ENCODE peak calls at places on chromosomes 12 and 14, in eight cellular contexts. V is breast epithelium, Y is mesenchymal stem cell, R is ovary, C is endodermal cell, W is tibial nerve, J is upper lobe of right lung, Z is AG04450. L is an unnamed sample.
A peak's percentile ranks its signal among the peaks of the same experiment; 100 is the strongest.

GRCh38 chr14:95328876-95329503 is 9.3 kb upstream of the CLMN start:
- DNase-seq in V (no peak), Y (no peak), R (no peak), C (no peak), W (no peak), J (no peak), Z (no peak), L (no peak)

GRCh38 chr12:52036587-52037171 is 14.6 kb upstream of the NR4A1 start:
- DNase-seq in V (peak; percentile 82), Y (peak; percentile 88), R (peak; percentile 96), C (peak; percentile 91), W (peak; percentile 82), J (peak; percentile 94), Z (no peak), L (peak; percentile 90)

GRCh38 chr14:70988452-70988851 is 81.2 kb downstream of the PCNX1 start:
- DNase-seq in V (no peak), Y (no peak), R (no peak), C (peak; percentile 45), W (no peak), J (no peak), Z (no peak), L (peak; percentile 22)

GRCh38 chr14:53226553-53226952 is 73.4 kb upstream of the DDHD1 start:
- DNase-seq in V (no peak), Y (no peak), R (no peak), C (no peak), W (no peak), J (no peak), Z (no peak), L (no peak)

GRCh38 chr14:57209561-57209960 is 59.1 kb downstream of the EXOC5 start:
- DNase-seq in V (no peak), Y (peak; percentile 54), R (no peak), C (no peak), W (no peak), J (no peak), Z (peak; percentile 29), L (no peak)

GRCh38 chr12:105172037-105172436 is 63.9 kb downstream of the APPL2 start:
- DNase-seq in V (no peak), Y (no peak), R (no peak), C (no peak), W (no peak), J (no peak), Z (no peak), L (no peak)

GRCh38 chr12:75759842-75760260 is 248.4 kb upstream of the KRR1 start:
- DNase-seq in V (no peak), Y (peak; percentile 59), R (no peak), C (no peak), W (no peak), J (no peak), Z (peak; percentile 43), L (no peak)

GRCh38 chr12:57693659-57694458 is at the start of gene OS9:
- DNase-seq in V (peak; percentile 99), Y (peak; percentile 100), R (peak; percentile 92), C (peak; percentile 100), W (peak; percentile 98), J (peak; percentile 94), Z (peak; percentile 99), L (peak; percentile 93)

GRCh38 chr14:76926521-76927251 is 100.5 kb downstream of the LRRC74A start:
- DNase-seq in V (no peak), Y (peak; percentile 74), R (peak; percentile 79), C (peak; percentile 65), W (peak; percentile 63), J (no peak), Z (no peak), L (peak; percentile 83)

DNA sequence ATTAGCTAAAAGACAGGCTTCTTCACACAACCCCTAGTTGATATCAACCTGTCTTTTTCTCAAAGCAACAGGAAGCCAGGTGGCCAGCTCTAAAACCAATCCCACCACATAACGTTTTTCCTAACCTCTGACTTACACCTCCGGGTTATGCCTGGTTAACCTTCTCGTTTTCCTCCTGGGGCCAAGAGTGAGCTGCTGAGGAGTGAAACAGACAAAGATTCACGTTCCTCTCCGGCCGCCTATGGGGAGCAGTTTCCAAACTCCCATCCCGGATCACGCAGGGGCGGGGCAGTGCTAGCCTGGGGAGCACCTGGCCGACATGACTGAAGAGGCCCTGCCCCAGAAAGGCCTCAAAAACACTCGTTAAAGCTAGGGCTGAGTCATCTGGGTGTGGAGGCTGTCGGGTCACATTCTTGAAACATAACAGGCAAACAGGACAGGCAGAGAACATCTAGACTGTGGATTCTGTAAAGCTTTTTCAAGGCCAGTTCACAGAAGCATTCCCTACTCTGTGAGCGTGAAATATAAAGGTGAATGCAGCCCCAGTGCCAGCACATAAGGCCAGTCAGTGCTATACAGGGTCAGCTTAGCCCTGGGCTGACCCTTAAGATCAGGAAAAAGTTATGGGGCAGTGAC is 25.9 kb upstream of the LGALS3 start:
- DNase-seq in V (peak; percentile 96), Y (peak; percentile 91), R (peak; percentile 85), C (peak; percentile 93), W (peak; percentile 83), J (peak; percentile 92), Z (peak; percentile 72), L (peak; percentile 73)
- H3K4me3 ChIP-seq in V (no peak overlapping the region), Y (peak overlapping the region; percentile 71), R (no peak overlapping the region), C (no peak overlapping the region), W (no peak overlapping the region), J (peak overlapping the region; percentile 28), Z (peak overlapping the region; percentile 22), L (peak overlapping the region; percentile 3)

DNA sequence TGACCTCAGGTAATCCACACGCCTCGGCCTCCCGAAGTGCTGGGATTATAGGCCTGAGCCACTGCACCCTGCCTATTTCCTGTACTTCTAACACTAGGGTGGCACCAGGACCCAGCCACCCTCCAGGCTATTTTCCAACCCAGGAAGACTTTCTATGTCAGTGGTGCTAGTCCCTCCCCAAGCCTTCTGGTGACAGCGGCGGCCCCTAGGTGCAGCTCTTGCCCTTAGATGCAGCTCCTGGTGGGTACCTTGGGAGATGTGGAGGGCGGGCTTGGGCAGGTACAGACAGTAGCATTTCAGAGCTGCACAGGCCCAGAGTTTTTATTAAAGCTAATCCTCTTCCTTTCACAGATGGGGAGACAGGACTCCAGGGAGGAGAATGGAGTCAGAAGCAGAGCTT is 62.8 kb downstream of the SRRM4 start:
- DNase-seq in V (no peak), Y (no peak), R (no peak), C (no peak), W (no peak), J (no peak), Z (no peak), L (no peak)
- H3K9me3 ChIP-seq in V (no peaks in the 10 kb centered on the region), Y (no peaks in the 10 kb centered on the region), R (no peaks in the 10 kb centered on the region), C (no peaks in the 10 kb centered on the region), W (no peaks in the 10 kb centered on the region), J (no peaks in the 10 kb centered on the region), Z (peaks cover 17% of the 10 kb centered on the region), L (no peaks in the 10 kb centered on the region)

GRCh38 chr12:54010053-54010971 is 1.5 kb downstream of the HOXC8 start:
- DNase-seq in V (no peak), Y (peak; percentile 33), R (no peak), C (no peak), W (no peak), J (no peak), Z (no peak), L (no peak)
- H3K4me3 ChIP-seq in V (peak overlapping the region; percentile 53), Y (peak overlapping the region; percentile 85), R (no peak overlapping the region), C (no peak overlapping the region), W (peak overlapping the region; percentile 46), J (no peak overlapping the region), Z (no peak overlapping the region), L (no peak overlapping the region)

GRCh38 chr14:87397499-87397898 is 595.5 kb downstream of the GALC start:
- DNase-seq in V (no peak), Y (no peak), R (no peak), C (no peak), W (no peak), J (no peak), Z (no peak), L (no peak)
- H3K9me3 ChIP-seq in V (no peaks in the 10 kb centered on the region), Y (no peaks in the 10 kb centered on the region), R (no peaks in the 10 kb centered on the region), C (no peaks in the 10 kb centered on the region), W (no peaks in the 10 kb centered on the region), J (no peaks in the 10 kb centered on the region), Z (no peaks in the 10 kb centered on the region), L (no peaks in the 10 kb centered on the region)

DNA sequence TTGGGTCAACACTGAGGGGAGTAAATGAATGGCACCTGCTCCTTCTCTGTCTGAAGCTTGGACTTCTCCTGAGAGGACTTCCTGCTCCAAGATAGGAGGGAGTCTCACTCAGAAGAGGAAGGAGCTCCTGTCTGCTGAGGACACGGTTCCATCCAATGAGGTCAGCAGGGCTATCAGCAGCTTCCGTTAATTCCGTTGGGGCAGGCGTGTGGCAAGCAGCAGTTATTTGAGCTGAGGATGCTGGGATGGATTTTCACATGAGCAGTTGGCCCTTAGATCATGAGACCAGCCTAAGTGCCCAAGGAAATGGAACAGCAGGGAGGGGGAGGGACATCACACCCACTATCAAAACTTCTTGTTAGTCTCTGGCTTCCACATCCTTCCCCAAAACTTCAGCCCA is 159.0 kb upstream of the PZP start:
- DNase-seq in V (no peak), Y (no peak), R (no peak), C (peak; percentile 43), W (no peak), J (no peak), Z (no peak), L (no peak)
- H3K4me3 ChIP-seq in V (no peak overlapping the region), Y (no peak overlapping the region), R (no peak overlapping the region), C (no peak overlapping the region), W (no peak overlapping the region), J (no peak overlapping the region), Z (no peak overlapping the region), L (no peak overlapping the region)

GRCh38 chr14:84323450-84323849 is 1206.5 kb upstream of the FLRT2 start:
- DNase-seq in V (no peak), Y (no peak), R (no peak), C (no peak), W (no peak), J (no peak), Z (no peak), L (no peak)
- H3K9me3 ChIP-seq in V (no peaks in the 10 kb centered on the region), Y (peaks cover 14% of the 10 kb centered on the region), R (no peaks in the 10 kb centered on the region), C (no peaks in the 10 kb centered on the region), W (no peaks in the 10 kb centered on the region), J (no peaks in the 10 kb centered on the region), Z (no peaks in the 10 kb centered on the region), L (no peaks in the 10 kb centered on the region)

GRCh38 chr14:67962215-67962644 is 142.7 kb downstream of the RAD51B start:
- DNase-seq in V (no peak), Y (no peak), R (no peak), C (no peak), W (no peak), J (no peak), Z (no peak), L (no peak)

GRCh38 chr14:67964391-67964812 is 144.8 kb downstream of the RAD51B start:
- DNase-seq in V (no peak), Y (peak; percentile 61), R (no peak), C (no peak), W (no peak), J (no peak), Z (no peak), L (no peak)

GRCh38 chr14:67963545-67963944 is 144.0 kb downstream of the RAD51B start:
- DNase-seq in V (no peak), Y (no peak), R (no peak), C (no peak), W (no peak), J (no peak), Z (no peak), L (no peak)

GRCh38 chr14:67965684-67966083 is 146.1 kb downstream of the RAD51B start:
- DNase-seq in V (no peak), Y (no peak), R (no peak), C (no peak), W (no peak), J (no peak), Z (no peak), L (no peak)

DNA sequence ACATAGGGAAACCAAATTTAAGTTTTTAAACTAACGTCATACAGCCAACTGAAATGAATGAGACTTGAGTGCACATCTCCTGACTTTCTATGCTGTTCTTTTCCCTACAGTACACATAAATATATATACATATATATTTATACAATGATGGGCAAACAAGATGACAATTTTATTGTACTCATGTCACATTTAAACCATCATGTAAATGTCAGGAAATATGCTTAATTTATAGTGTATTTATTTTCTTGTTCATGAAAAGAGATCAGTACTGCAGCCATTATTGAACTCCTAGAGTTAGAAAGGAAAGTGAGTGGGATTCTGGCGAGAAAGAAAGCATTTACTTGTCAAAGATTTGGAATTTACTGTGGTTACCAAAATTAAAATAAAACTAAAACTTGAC is 144.4 kb downstream of the RAD51B start:
- DNase-seq in V (no peak), Y (no peak), R (no peak), C (no peak), W (no peak), J (no peak), Z (no peak), L (no peak)
- H3K4me3 ChIP-seq in V (no peak overlapping the region), Y (peak overlapping the region; percentile 68), R (peak overlapping the region; percentile 18), C (no peak overlapping the region), W (no peak overlapping the region), J (peak overlapping the region; percentile 11), Z (no peak overlapping the region), L (no peak overlapping the region)